ENCODE peak calls at places on chromosomes 11 and 22, in seven cellular contexts. A is IMR-90, J is neuronal stem cell, Y is mesendoderm, R is trophoblast cell, X is H9, B is H1. I is an unnamed sample.

GRCh38 chr11:13939952-13940610 is 22.4 kb upstream of the SPON1 start:
- DNase-seq in B (no peak), Y (peak), J (no peak), R (peak), A (no peak), X (no peak), I (no peak)

GRCh38 chr11:95067042-95067827 is 516 bp downstream of the SRSF8 start:
- DNase-seq in J (peak), A (peak), Y (peak), X (peak), R (peak), B (no peak), I (peak)

GRCh38 chr11:11843233-11843632 is 1.5 kb downstream of the USP47 start:
- DNase-seq in X (no peak), A (peak), J (no peak), B (no peak), R (peak), Y (no peak), I (peak)

GRCh38 chr22:20960609-20961008 is 6.4 kb upstream of the AIFM3 start:
- DNase-seq in R (no peak), J (no peak), B (no peak), Y (no peak), A (no peak), X (no peak), I (no peak)

GRCh38 chr11:6556139-6556949 is 47.1 kb downstream of the RRP8 start:
- DNase-seq in R (no peak), B (no peak), Y (no peak), J (no peak), A (no peak), X (no peak), I (no peak)

GRCh38 chr11:8720868-8721739 is 38.5 kb downstream of the RPL27A start:
- DNase-seq in B (no peak), Y (peak), R (peak), A (no peak), X (no peak), J (no peak), I (peak)

GRCh38 chr11:111393096-111393495 is 14.0 kb upstream of the POU2AF1 start:
- DNase-seq in J (no peak), B (no peak), Y (no peak), R (peak), X (no peak), A (no peak), I (no peak)

GRCh38 chr11:80937831-80938230 is 1497.0 kb upstream of the TENM4 start:
- DNase-seq in R (no peak), X (no peak), Y (peak), J (no peak), B (no peak), A (no peak), I (peak)

GRCh38 chr11:65899356-65900124 is 648 bp downstream of the FOSL1 start:
- DNase-seq in R (peak), Y (peak), B (no peak), A (peak), J (no peak), X (peak), I (peak)

GRCh38 chr11:6481012-6481923 is at the start of the genes ARFIP2 and TIMM10B:
- DNase-seq in R (peak), Y (peak), J (peak), B (peak), X (peak), A (peak), I (peak)

GRCh38 chr11:12207384-12208150 is 97.2 kb downstream of the MICAL2 start:
- DNase-seq in Y (no peak), X (no peak), J (no peak), B (no peak), A (peak), R (peak), I (peak)

GRCh38 chr11:80638296-80638695 is 1197.5 kb upstream of the TENM4 start:
- DNase-seq in R (peak), J (no peak), A (no peak), Y (no peak), B (no peak), X (no peak), I (no peak)

GRCh38 chr11:42974510-42974909 is 337.3 kb upstream of the API5 start:
- DNase-seq in X (peak), B (peak), Y (peak), J (no peak), R (no peak), A (no peak), I (no peak)

GRCh38 chr22:46611189-46611588 is 9.0 kb upstream of the GRAMD4 start:
- DNase-seq in B (no peak), Y (no peak), R (no peak), X (no peak), J (no peak), A (no peak), I (no peak)

GRCh38 chr11:70501026-70501901 is 102.9 kb downstream of the CTTN start:
- DNase-seq in X (no peak), A (no peak), R (no peak), Y (peak), B (no peak), J (no peak), I (no peak)

GRCh38 chr11:20116825-20117224 is 43.5 kb downstream of the DBX1 start:
- DNase-seq in Y (no peak), X (no peak), J (no peak), R (no peak), A (no peak), B (no peak), I (no peak)

GRCh38 chr22:27105142-27106025 is 448.0 kb downstream of the MIAT start:
- DNase-seq in J (no peak), R (peak), B (no peak), X (no peak), A (peak), Y (no peak), I (peak)

GRCh38 chr11:127059286-127060200 is 59.0 kb upstream of the KIRREL3 start:
- DNase-seq in Y (no peak), J (no peak), R (no peak), B (no peak), A (no peak), X (no peak), I (no peak)

GRCh38 chr11:67376421-67376820 is 3.0 kb upstream of the CLCF1 start:
- DNase-seq in X (no peak), B (no peak), J (no peak), R (no peak), Y (no peak), A (no peak), I (no peak)

GRCh38 chr11:111719379-111719778 is 46.8 kb downstream of the PPP2R1B start:
- DNase-seq in B (no peak), A (peak), X (no peak), Y (no peak), R (no peak), J (no peak), I (no peak)

GRCh38 chr22:17606472-17606871 is 22.1 kb downstream of the ATP6V1E1 start:
- DNase-seq in X (no peak), Y (no peak), R (no peak), B (no peak), A (peak), J (no peak), I (no peak)

GRCh38 chr11:129639300-129639699 is 176.3 kb upstream of the TMEM45B start:
- DNase-seq in A (peak), J (no peak), R (peak), B (no peak), Y (no peak), X (no peak), I (peak)

GRCh38 chr11:4511846-4512245 is 29.4 kb downstream of the OR52K1 start:
- DNase-seq in B (no peak), J (no peak), R (no peak), A (no peak), X (no peak), Y (no peak), I (no peak)

GRCh38 chr11:18490736-18491485 is 35.3 kb downstream of the LDHAL6A start:
- DNase-seq in A (no peak), J (no peak), R (peak), Y (no peak), B (no peak), X (no peak), I (no peak)

GRCh38 chr11:113663567-113663966 is 42.5 kb downstream of the TMPRSS5 start:
- DNase-seq in Y (no peak), X (no peak), J (no peak), B (no peak), A (no peak), R (peak), I (no peak)

GRCh38 chr11:6694229-6694535 is 11.0 kb upstream of the MRPL17 start:
- DNase-seq in R (no peak), B (no peak), J (no peak), A (no peak), X (no peak), Y (no peak), I (no peak)

GRCh38 chr22:24094966-24095365 is 83.9 kb downstream of the CABIN1 start:
- DNase-seq in A (no peak), R (no peak), B (no peak), Y (no peak), X (no peak), J (no peak), I (no peak)
- H4K8ac ChIP-seq in A (no peak), R (no peak), B (peak), Y (no peak), X (no peak), J (no peak), I (no peak)

GRCh38 chr11:27059431-27059830 is 18.8 kb downstream of the BBOX1 start:
- DNase-seq in R (peak), Y (no peak), J (no peak), X (no peak), A (no peak), B (no peak), I (no peak)

GRCh38 chr11:27055065-27055682 is 14.6 kb downstream of the BBOX1 start:
- DNase-seq in X (no peak), A (peak), R (peak), J (no peak), B (no peak), Y (peak), I (peak)

GRCh38 chr11:27064086-27064485 is 23.5 kb downstream of the BBOX1 start:
- DNase-seq in R (peak), A (no peak), J (no peak), B (no peak), Y (no peak), X (no peak), I (no peak)

GRCh38 chr11:27058456-27058855 is 17.8 kb downstream of the BBOX1 start:
- DNase-seq in A (peak), X (no peak), J (no peak), R (peak), Y (no peak), B (no peak), I (no peak)

DNA sequence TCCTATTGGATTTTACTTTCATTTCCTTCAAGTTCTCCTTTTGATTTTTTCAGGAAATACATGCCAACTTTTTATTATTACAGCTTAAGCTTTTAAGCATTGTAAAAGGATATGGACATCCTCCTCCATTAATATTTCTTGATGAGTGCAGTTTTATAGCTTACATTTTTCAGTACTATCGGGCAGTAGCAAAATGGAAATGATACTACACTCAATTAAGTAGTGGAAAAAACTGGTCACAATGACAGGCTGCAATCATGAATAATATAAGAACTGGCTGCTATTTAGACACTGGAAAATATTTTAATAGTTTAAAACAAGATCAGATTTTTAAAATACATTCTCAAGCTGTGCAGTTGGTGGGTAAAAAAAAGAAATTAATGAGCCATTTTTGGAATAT is 20.5 kb downstream of the BBOX1 start:
- DNase-seq in A (no peak), J (no peak), R (no peak), Y (no peak), X (no peak), B (no peak), I (no peak)
- H4K8ac ChIP-seq in A (no peak), J (no peak), R (no peak), Y (no peak), X (no peak), B (no peak), I (no peak)

GRCh38 chr11:2289350-2289749 is 12.4 kb downstream of the C11orf21 start:
- DNase-seq in R (no peak), B (no peak), J (no peak), X (no peak), Y (no peak), A (no peak), I (no peak)

GRCh38 chr11:2287102-2287501 is 14.6 kb downstream of the C11orf21 start:
- DNase-seq in A (no peak), B (no peak), X (peak), Y (no peak), J (no peak), R (no peak), I (no peak)

GRCh38 chr11:2289859-2290258 is 11.9 kb downstream of the C11orf21 start:
- DNase-seq in A (no peak), X (no peak), J (no peak), B (no peak), R (no peak), Y (no peak), I (no peak)

GRCh38 chr11:2293396-2294339 is 8.1 kb downstream of the C11orf21 start:
- DNase-seq in A (no peak), R (peak), X (peak), J (no peak), B (no peak), Y (no peak), I (no peak)

DNA sequence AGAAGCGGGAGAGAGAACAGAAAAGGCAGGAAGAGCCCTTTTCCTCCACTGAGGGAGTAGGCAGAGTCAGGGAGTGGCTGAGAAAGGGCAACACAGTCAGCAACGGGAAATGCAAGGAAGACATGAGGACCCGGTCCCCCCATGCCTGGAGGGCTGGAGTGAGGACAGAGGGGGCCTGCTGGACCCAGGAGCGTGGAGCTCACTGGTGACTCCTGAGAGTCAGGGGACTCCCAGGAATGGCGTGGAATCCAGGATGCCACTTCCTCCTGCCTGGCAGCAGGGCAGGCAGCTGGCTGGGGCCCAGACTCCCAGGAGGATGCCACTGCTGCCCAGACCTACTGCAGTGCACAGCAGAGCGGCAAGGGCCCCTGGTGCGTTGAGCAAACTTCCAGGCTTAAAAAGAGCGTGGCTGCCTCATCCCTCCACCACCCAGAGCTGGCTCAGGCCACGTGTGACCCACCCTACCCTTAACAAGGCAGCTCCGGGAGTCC is 11.3 kb downstream of the C11orf21 start:
- DNase-seq in Y (no peak), R (peak), X (peak), A (no peak), J (no peak), B (no peak), I (no peak)
- H4K8ac ChIP-seq in Y (no peak), R (no peak), X (no peak), A (no peak), J (peak), B (no peak), I (no peak)

DNA sequence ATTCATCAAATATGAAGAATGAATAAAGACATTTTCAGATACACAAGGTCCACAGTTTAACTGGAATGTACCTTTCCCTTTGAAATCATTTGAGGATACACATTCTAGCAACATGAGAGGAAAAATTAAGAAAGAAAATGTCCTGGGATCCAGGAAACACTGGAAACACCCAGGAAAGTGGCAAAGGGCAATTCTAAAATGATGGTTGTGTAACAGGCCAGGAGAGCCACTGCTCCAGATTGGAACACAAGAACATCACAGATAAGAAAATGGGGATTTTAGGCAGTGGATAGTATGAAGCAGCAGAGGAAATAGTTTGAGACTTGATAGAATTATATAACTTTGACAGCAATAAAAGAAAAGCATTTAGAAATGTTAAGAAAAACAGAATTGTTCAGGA is 56.1 kb upstream of the GRIK4 start:
- DNase-seq in Y (no peak), J (no peak), R (no peak), X (no peak), B (no peak), A (no peak), I (no peak)
- H4K8ac ChIP-seq in Y (no peak), J (no peak), R (no peak), X (no peak), B (no peak), A (no peak), I (no peak)

DNA sequence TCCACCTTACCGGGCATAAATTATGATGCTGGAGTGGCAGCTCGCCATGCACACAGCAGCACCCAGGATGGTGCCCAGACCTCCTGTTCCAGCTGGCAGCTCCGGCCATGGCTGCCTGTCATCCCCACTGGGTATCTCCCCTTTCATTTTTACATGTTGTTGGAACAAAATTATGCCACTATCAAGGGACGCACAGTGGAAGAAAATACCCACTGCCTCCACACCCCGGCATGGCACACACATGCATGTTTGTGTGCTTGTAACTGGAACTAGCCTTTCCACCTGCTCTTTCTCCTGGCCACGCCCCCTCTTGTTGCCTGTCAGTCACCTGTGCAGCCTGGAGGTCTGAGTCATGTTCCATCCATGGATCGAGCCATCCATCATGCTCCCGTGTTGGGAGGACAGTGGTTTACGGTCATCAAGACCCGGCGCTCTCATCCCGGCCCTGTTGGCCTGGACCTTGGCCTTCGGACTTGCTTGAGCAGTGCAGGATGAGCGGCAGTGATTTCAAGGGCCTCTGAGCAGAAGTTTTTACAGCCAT is 1069.6 kb downstream of the BRD1 start:
- DNase-seq in B (no peak), X (peak), Y (no peak), A (no peak), J (no peak), R (no peak), I (no peak)
- H4K8ac ChIP-seq in B (no peak), X (no peak), Y (no peak), A (no peak), J (no peak), R (no peak), I (no peak)

DNA sequence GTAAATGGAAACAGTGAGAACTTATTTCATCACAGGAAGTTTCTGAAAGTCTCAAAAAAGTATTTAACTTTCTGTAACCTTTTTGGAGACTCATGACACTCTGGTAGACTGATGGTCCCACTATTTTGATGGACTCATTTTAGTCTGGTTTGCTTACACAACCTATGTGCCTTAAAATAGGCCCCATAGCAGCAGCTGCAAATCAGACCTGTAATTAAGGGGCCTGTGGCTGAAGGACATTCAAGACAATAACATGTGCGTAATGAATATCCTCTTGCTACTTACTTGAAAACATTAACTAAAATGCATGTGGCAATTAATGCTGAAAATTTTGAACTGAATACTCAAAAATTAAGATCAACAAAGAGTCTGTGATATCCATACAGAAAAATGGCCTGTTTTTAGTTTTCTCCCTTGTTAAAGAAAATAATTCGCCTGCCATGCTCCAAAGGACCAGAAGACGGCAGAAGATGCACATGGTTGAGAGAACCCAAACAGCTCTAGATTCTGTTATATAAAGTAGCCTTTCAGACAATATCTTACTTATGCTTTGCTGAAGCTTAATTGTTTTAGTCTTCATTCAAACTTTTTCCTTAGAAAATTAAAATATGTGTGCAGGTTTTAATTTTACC is 568.5 kb downstream of the KCNA4 start:
- DNase-seq in A (peak), X (no peak), Y (peak), J (peak), B (no peak), R (peak), I (peak)
- H4K8ac ChIP-seq in A (no peak), X (no peak), Y (no peak), J (no peak), B (no peak), R (no peak), I (no peak)

DNA sequence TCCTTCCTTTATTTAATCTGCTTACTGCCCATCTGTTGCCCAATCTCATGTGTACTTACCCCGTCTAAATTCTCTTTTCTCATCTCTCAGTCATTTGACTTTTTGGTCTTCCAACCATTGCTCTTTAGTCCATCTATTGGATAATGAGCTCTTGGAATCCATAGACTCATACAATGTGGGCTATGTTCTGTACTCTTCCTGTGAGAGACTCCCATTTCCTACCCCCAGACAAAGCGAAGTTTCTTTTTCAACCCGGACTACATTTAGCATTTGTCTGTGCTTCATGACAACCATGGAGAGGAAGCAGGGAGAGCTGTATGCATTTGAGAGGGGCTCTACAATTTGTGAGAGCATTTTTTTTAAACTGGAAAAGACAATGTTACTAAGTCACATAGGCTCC is 4.0 kb upstream of the ARHGAP42 start:
- DNase-seq in X (no peak), A (no peak), Y (no peak), J (no peak), R (no peak), B (no peak), I (no peak)
- H4K8ac ChIP-seq in X (no peak), A (no peak), Y (peak), J (no peak), R (no peak), B (no peak), I (no peak)

I was measured in mesenchymal stem cell.